ENCODE peak calls at places on chromosomes 13 and 19, in four cellular contexts. One of them, this sample, is unnamed.

GRCh38 chr19:53958168-53958571 is 4.6 kb upstream of the CACNG8 start:
- DNase-seq in GM12878: no peak
- DNase-seq in HEK293T: no peak
- DNase-seq in HepG2: no peak
- DNase-seq in this sample: no peak

GRCh38 chr19:10797078-10797477 is 38.9 kb downstream of the TMED1 start:
- DNase-seq in HEK293T: no peak
- DNase-seq in HepG2: no peak
- DNase-seq in GM12878: no peak
- DNase-seq in this sample: no peak

GRCh38 chr19:43468354-43469159 is 3.1 kb upstream of the LYPD3 start:
- DNase-seq in HepG2: no peak
- DNase-seq in HEK293T: no peak
- DNase-seq in GM12878: no peak
- DNase-seq in this sample: no peak

GRCh38 chr13:23921451-23921888 is 24.2 kb upstream of the C1QTNF9B start:
- DNase-seq in GM12878: no peak
- DNase-seq in HepG2: peak; percentile 18
- DNase-seq in HEK293T: peak; percentile 9
- DNase-seq in this sample: peak; percentile 13

GRCh38 chr13:36674337-36675212 is 755 bp downstream of the SERTM1 start:
- DNase-seq in HepG2: no peak
- DNase-seq in HEK293T: no peak
- DNase-seq in GM12878: no peak
- DNase-seq in this sample: no peak

GRCh38 chr19:4647676-4648644 is 8.6 kb downstream of the TNFAIP8L1 start:
- DNase-seq in HEK293T: no peak
- DNase-seq in GM12878: no peak
- DNase-seq in HepG2: no peak
- DNase-seq in this sample: no peak

GRCh38 chr13:44934724-44935123 is 54.5 kb downstream of the NUFIP1 start:
- DNase-seq in HepG2: no peak
- DNase-seq in HEK293T: no peak
- DNase-seq in GM12878: peak; percentile 5
- DNase-seq in this sample: no peak

GRCh38 chr13:107518292-107518691 is 697.0 kb downstream of the LIG4 start:
- DNase-seq in HEK293T: no peak
- DNase-seq in HepG2: no peak
- DNase-seq in GM12878: no peak
- DNase-seq in this sample: no peak

GRCh38 chr13:74576504-74576903 is 442.3 kb upstream of the KLF12 start:
- DNase-seq in HEK293T: no peak
- DNase-seq in GM12878: no peak
- DNase-seq in HepG2: no peak
- DNase-seq in this sample: no peak

GRCh38 chr19:10419646-10420443 is 493 bp upstream of the PDE4A start:
- DNase-seq in GM12878: no peak
- DNase-seq in HEK293T: peak; percentile 75
- DNase-seq in HepG2: no peak
- DNase-seq in this sample: peak; percentile 96

GRCh38 chr13:111489301-111489700 is 168.9 kb downstream of the TEX29 start:
- DNase-seq in GM12878: no peak
- DNase-seq in HepG2: no peak
- DNase-seq in HEK293T: no peak
- DNase-seq in this sample: no peak

GRCh38 chr13:20702530-20702929 is 969 bp upstream of the IL17D start:
- DNase-seq in GM12878: no peak
- DNase-seq in HepG2: no peak
- DNase-seq in HEK293T: no peak
- DNase-seq in this sample: no peak

GRCh38 chr13:106567421-106568224 is at the start of gene ARGLU1:
- DNase-seq in GM12878: peak; percentile 64
- DNase-seq in HEK293T: peak; percentile 73
- DNase-seq in HepG2: peak; percentile 78
- DNase-seq in this sample: peak; percentile 81

GRCh38 chr19:30638889-30639288 is 266.7 kb downstream of the ZNF536 start:
- DNase-seq in GM12878: no peak
- DNase-seq in HepG2: no peak
- DNase-seq in HEK293T: no peak
- DNase-seq in this sample: no peak

DNA sequence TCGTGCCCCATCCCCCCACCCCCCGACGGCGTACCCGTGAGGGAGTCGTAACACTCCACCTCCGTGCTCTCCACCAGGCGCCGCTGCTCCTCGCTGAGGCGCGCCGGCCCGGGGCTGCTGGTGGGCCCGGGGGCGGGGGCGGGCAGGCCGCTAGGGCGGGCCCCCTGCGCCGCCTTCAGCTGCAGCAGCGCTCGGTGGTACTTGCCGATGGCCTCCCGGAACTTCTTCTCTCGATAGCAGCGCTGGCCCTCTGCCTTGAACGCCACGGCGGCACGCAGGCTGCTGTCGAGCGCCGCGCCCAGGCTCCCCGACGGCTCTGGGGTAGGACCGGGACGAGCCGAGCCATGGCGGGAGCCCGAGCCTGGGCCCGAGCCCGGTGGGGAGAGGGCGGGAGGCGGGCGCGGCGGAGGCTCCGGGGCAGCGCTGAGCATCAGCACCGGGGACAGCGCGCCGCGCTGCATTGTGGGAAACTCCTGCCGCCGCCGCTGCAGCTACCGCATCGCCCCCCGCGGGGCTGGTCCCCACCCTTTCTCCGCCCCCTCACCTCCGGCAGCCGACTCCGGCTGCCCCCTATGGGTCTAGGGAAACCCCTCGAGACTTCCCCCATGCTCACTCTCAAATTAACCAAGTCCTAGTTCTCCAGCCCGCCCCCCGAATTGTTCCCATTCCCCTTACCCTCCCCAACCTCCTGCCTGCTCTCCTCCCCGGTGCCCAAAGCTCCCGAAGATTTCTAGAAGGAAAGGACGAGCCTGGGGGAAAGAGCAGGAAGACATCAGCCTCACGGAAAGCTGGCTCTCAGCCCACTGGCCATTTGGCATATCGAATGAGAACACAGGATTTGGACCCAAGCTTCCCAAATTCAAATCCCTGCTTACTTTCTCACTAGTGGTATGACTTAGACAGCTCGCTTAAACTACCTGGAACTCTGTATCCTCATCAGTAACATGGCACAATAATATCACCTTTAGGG is at the start of gene TTC9B:
- DNase-seq in HepG2: no peak
- DNase-seq in HEK293T: peak; percentile 51
- DNase-seq in GM12878: no peak
- DNase-seq in this sample: peak; percentile 91
- TF ChIP-seq TARDBP in HepG2: no peak
- TF ChIP-seq TARDBP in HEK293T: no peak
- TF ChIP-seq TARDBP in GM12878: no peak
- TF ChIP-seq TARDBP in this sample: no peak

GRCh38 chr19:15398501-15399233 is 19.1 kb upstream of the AKAP8 start:
- DNase-seq in GM12878: no peak
- DNase-seq in HEK293T: no peak
- DNase-seq in HepG2: no peak
- DNase-seq in this sample: peak; percentile 35
- TF ChIP-seq BHLHE40 in GM12878: no peak
- TF ChIP-seq BHLHE40 in HEK293T: no peak
- TF ChIP-seq BHLHE40 in HepG2: no peak
- TF ChIP-seq BHLHE40 in this sample: no peak

GRCh38 chr13:28819748-28820098 is 416 bp upstream of the MTUS2 start:
- DNase-seq in GM12878: no peak
- DNase-seq in HEK293T: peak; percentile 82
- DNase-seq in HepG2: peak; percentile 9
- DNase-seq in this sample: peak; percentile 76
- TF ChIP-seq TARDBP in GM12878: no peak
- TF ChIP-seq TARDBP in HEK293T: no peak
- TF ChIP-seq TARDBP in HepG2: no peak
- TF ChIP-seq TARDBP in this sample: no peak

DNA sequence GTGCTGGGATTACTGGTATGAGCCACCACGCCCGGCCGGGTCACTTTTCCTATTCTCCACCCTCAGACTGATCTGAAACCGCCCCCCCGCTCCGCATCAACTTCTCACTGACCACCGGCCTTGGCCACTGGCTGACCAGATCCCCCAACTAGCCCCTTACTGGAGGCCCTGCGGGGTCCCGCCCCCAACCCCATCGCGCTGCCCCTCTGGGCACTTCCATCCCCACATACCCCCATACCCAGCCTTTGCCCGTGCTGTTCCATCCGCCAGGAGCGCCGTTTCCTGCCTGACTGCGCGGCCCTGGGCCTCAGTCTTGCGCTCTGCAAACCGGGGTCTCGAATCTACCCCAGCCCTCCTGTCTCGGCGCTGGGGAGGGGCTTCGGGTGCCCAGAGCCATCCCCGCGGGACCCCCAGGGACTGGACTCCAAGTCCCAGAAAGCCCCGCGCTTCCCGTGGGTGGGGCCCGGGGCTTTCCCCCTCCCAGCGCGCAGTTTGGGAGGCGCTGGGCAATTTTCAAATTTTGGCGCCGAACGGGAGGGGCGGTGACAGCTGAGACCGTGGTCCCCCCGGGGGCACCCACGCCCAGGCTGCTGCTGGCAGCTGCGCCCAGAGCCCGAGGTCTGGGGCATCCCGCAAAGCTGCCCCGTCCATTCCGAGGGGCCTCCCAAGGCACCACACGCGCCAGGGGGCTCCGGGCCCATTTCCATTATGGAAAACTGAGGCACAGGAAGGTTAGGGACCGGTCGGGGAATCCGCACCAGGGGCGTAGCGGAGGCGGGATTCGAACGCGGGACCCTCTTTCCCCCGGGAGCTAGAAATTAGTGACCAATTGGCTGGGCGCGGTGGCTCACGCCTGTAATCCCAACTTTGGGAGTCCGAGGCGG is 5.2 kb upstream of the LMNB2 start:
- DNase-seq in GM12878: no peak
- DNase-seq in HEK293T: peak; percentile 60
- DNase-seq in HepG2: no peak
- DNase-seq in this sample: peak; percentile 24
- TF ChIP-seq BHLHE40 in GM12878: peak; percentile 35
- TF ChIP-seq BHLHE40 in HEK293T: no peak
- TF ChIP-seq BHLHE40 in HepG2: no peak
- TF ChIP-seq BHLHE40 in this sample: no peak

This sample was measured in K562.